ENCODE peak calls at places on chromosomes 7 and 10, in four cellular contexts. E is mucosa of descending colon, J is A549, W is AG04450. Z is an unnamed sample.

GRCh38 chr10:12073526-12073925 is 4.8 kb downstream of the DHTKD1 start:
- DNase-seq in E (no peak), J (no peak), W (no peak), Z (no peak)

GRCh38 chr10:123634221-123634620 is 31.9 kb upstream of the GPR26 start:
- DNase-seq in E (no peak), J (no peak), W (no peak), Z (no peak)

GRCh38 chr10:129850790-129851189 is 113.3 kb downstream of the EBF3 start:
- DNase-seq in E (no peak), J (no peak), W (no peak), Z (no peak)

GRCh38 chr10:76396126-76396525 is 964.7 kb downstream of the LRMDA start:
- DNase-seq in E (no peak), J (no peak), W (no peak), Z (no peak)

GRCh38 chr7:43248961-43249807 is 136.7 kb downstream of the HECW1 start:
- DNase-seq in E (peak), J (peak), W (peak), Z (no peak)

GRCh38 chr10:80477-81105 is 31.5 kb upstream of the TUBB8 start:
- DNase-seq in E (no peak), J (no peak), W (no peak), Z (no peak)

GRCh38 chr7:139695616-139696015 is 82.2 kb downstream of the HIPK2 start:
- DNase-seq in E (no peak), J (no peak), W (no peak), Z (no peak)

GRCh38 chr10:98361131-98361633 is 53.8 kb downstream of the PYROXD2 start:
- DNase-seq in E (peak), J (no peak), W (peak), Z (peak)

GRCh38 chr7:33233659-33234058 is 104.3 kb downstream of the BBS9 start:
- DNase-seq in E (no peak), J (no peak), W (no peak), Z (no peak)

GRCh38 chr7:157738064-157738460 is 401.3 kb downstream of the DNAJB6 start:
- DNase-seq in E (no peak), J (no peak), W (no peak), Z (no peak)

DNA sequence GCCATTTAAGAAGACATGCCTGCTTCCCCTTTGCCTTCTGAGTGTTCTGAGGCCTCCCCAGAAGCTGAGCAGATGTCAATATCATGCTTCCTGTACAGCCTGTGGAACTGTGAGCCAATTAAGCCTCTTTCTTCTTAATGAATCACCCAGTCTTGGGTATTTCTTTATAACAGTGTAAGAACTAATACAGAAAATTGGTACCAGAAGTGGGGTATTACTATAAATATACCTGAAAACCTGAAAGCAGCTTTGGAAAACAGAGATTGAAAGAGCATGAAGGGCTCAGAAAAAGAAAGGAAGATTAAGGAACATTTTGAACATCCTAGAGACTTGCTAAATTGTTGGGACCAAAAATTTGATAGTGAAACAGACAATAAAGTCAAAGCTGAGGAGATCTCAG is 12.0 kb upstream of the RNF32 start:
- DNase-seq in E (no peak), J (no peak), W (no peak), Z (no peak)
- TF ChIP-seq CTCF in E (no peak), J (no peak), W (no peak), Z (no peak)

GRCh38 chr7:53491041-53491440 is 455.6 kb downstream of the POM121L12 start:
- DNase-seq in E (no peak), J (no peak), W (no peak), Z (no peak)
- TF ChIP-seq CTCF in E (no peak), J (no peak), W (no peak), Z (no peak)

DNA sequence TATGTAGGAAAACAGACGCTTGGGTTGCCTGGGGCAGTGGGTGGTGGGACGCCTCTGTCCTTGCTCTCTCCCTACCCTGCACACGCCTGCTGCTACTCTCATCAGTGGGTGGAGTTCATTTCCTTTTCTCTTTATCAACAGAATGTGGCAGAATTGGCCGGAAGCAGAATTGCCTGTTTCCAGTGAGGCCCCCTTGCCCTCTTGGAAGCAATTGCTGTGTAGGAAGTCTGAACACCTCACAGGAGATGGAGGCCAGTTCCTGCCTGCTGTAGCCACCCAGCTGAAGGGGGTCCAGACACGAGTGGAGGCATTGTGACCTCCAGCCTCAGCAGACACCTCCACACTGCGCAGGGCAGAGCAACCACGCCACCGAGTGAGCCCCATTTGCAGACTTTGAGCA is 331.6 kb upstream of the ZNF32 start:
- DNase-seq in E (no peak), J (no peak), W (no peak), Z (no peak)
- TF ChIP-seq CTCF in E (no peak), J (no peak), W (no peak), Z (no peak)

DNA sequence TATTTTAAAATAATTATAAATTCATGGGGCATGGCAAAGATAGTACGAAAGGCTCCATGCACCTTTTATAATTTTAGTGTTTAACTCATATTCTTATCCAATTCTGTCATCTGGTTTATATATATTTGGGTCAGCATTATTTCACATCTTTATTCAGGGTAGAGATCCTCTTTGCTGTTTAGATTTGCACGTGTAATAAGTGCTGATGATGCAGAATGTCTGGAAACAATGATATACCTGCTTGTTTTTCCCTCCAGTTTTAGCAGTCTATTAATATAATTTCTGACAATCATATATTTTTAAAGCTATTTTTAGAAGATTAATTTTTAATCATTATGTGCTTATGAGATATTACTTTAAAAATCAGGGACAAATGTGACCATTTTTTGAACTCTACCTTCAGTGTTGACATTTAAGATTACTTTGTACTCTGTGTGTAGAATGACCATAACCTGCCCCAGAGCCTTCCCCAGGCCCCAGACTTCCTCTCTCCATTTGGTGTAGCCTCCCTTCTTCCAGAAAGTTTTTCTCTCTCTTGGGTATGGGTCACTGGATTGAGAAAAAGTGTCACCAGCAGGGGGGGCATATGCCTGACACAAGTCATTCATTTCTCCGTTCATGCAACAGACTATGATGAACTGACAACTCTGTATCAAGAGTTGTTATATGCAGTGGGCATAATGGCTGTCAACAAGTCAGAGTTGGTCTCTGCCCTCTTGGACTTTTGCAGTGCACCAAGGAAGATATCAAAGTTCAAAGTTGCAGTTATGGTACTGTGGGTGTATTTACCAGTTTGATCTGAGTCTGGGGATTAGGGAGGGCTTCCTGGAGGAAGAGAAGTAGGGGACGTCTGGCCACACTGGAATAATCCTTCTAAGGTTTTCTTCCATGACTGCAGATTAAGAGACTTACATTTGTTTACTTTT is 192.6 kb upstream of the CCDC6 start:
- DNase-seq in E (peak), J (peak), W (no peak), Z (no peak)
- TF ChIP-seq CTCF in E (no peak), J (peak), W (peak), Z (no peak)

GRCh38 chr10:21727452-21728168 is 193.6 kb downstream of the MLLT10 start:
- DNase-seq in E (peak), J (no peak), W (no peak), Z (no peak)
- TF ChIP-seq CTCF in E (no peak), J (no peak), W (no peak), Z (no peak)

DNA sequence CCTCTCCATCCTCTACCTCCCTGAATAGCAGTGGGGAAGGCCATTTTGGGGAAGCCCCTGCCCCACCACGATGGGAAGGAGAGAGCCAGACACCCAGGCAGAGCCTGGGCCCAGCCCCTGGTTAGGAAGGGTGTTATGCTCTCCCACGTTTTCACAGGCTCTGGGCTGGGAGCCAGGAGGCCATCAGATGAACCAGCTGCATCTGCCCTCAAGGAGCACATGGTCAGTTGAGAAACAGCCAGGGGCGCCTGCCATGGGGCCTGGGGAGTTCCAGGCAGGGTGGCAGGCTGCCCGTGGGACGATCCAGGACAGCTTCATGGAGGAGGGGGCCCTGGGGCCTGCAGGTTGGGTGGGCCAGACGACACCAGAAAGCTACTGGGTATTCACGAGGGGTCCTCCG is 47.5 kb downstream of the CAMK2B start:
- DNase-seq in E (no peak), J (no peak), W (no peak), Z (no peak)
- TF ChIP-seq CTCF in E (no peak), J (no peak), W (no peak), Z (no peak)

DNA sequence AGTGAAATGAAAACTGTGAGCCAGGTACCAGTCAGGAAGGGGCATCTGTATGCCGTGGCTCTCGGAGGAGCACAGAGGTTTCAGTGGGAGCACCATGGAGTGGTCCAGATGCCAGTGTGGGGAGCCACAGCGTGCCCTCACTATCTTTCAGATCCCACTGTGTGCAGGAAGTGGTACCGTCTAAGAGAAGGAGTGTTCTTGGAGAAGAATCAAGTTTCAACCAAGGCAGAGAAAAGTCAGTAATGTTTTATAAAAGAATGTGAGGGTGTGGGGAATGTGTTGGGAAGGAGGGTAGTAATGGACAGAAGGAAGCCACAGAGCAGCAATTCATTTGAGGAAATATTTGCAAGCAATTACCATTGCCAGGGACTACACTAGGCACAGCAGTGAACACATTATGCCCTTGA is 35.6 kb downstream of the PRKAR2B start:
- DNase-seq in E (no peak), J (no peak), W (no peak), Z (no peak)
- TF ChIP-seq CTCF in E (no peak), J (no peak), W (no peak), Z (no peak)

GRCh38 chr10:95741807-95742528 is 14.0 kb upstream of the ENTPD1 start:
- DNase-seq in E (no peak), J (no peak), W (no peak), Z (no peak)
- TF ChIP-seq CTCF in E (no peak), J (no peak), W (no peak), Z (no peak)

Z was measured in omental fat pad.